ENCODE peak calls at places on chromosomes 16 and 17, in six cellular contexts. I, O, H, U, V and C are unnamed samples.

GRCh38 chr17:70819183-70819582 is 649.9 kb downstream of the KCNJ2 start:
- DNase-seq in V (no peak), H (no peak), I (no peak), U (no peak), O (no peak), C (no peak)

GRCh38 chr17:75059369-75060345 is 12.6 kb downstream of the KCTD2 start:
- DNase-seq in U (no peak), I (no peak), H (peak; percentile 45), V (peak; percentile 60), O (peak; percentile 77), C (peak; percentile 43)

GRCh38 chr17:78383725-78384471 is 5.4 kb downstream of the PGS1 start:
- DNase-seq in V (no peak), O (peak; percentile 99), I (no peak), U (peak; percentile 74), H (no peak), C (peak; percentile 96)

GRCh38 chr17:43979671-43980070 is 24.8 kb upstream of the NAGS start:
- DNase-seq in V (no peak), H (no peak), U (no peak), I (no peak), O (no peak), C (no peak)

GRCh38 chr17:45703806-45704205 is 80.3 kb upstream of the CRHR1 start:
- DNase-seq in U (no peak), V (no peak), I (no peak), O (no peak), H (no peak), C (no peak)

GRCh38 chr16:9102943-9103342 is 11.5 kb downstream of the HAPSTR1 start:
- DNase-seq in H (no peak), U (no peak), V (no peak), I (no peak), O (no peak), C (no peak)

GRCh38 chr16:47916266-47916665 is 239.5 kb downstream of the ABCC12 start:
- DNase-seq in O (no peak), I (no peak), H (no peak), V (no peak), U (no peak), C (no peak)

GRCh38 chr17:82300707-82301270 is 16.6 kb downstream of the CD7 start:
- DNase-seq in V (no peak), O (peak; percentile 35), I (peak; percentile 84), H (no peak), U (no peak), C (peak; percentile 73)

GRCh38 chr16:11677451-11677951 is 9.2 kb downstream of the SNN start:
- DNase-seq in I (no peak), H (no peak), O (no peak), V (no peak), U (no peak), C (no peak)

GRCh38 chr17:2054262-2054739 is 602 bp upstream of the HIC1 start:
- DNase-seq in H (no peak), U (no peak), O (peak; percentile 58), V (peak; percentile 18), I (no peak), C (peak; percentile 34)

GRCh38 chr17:78990349-78991016 is 10.8 kb upstream of the LGALS3BP start:
- DNase-seq in O (no peak), U (no peak), V (no peak), H (no peak), I (no peak), C (no peak)

GRCh38 chr16:30376508-30376907 is 1.9 kb downstream of the MYL11 start:
- DNase-seq in U (no peak), V (no peak), O (no peak), H (no peak), I (no peak), C (no peak)

GRCh38 chr16:69193860-69194259 is 6.9 kb downstream of the SNTB2 start:
- DNase-seq in U (no peak), H (peak; percentile 61), V (no peak), O (no peak), I (no peak), C (no peak)

GRCh38 chr16:22081050-22081449 is 11.3 kb upstream of the VWA3A start:
- DNase-seq in U (no peak), H (no peak), O (no peak), V (no peak), I (no peak), C (no peak)

GRCh38 chr17:77332034-77332971 is 191.5 kb downstream of the SEC14L1 start:
- DNase-seq in U (no peak), H (no peak), O (no peak), I (no peak), V (no peak), C (no peak)

GRCh38 chr17:32265192-32265895 is at the start of gene RHBDL3:
- DNase-seq in U (no peak), I (peak; percentile 55), O (no peak), H (no peak), V (no peak), C (no peak)

GRCh38 chr16:57801098-57801855 is 1.0 kb downstream of the KIFC3 start:
- DNase-seq in V (peak; percentile 40), H (no peak), U (no peak), I (peak; percentile 62), O (peak; percentile 52), C (peak; percentile 72)

GRCh38 chr17:8122923-8123694 is 797 bp downstream of the HES7 start:
- DNase-seq in U (no peak), O (peak; percentile 19), H (no peak), V (peak; percentile 24), I (peak; percentile 39), C (peak; percentile 36)

GRCh38 chr17:79618383-79619067 is 7.7 kb upstream of the RBFOX3 start:
- DNase-seq in H (no peak), I (no peak), U (no peak), V (no peak), O (no peak), C (no peak)

GRCh38 chr17:79978545-79978852 is 57.2 kb downstream of the TBC1D16 start:
- DNase-seq in U (no peak), I (no peak), H (no peak), O (peak; percentile 54), V (no peak), C (no peak)

GRCh38 chr17:15157051-15157450 is 108.1 kb downstream of the PMP22 start:
- DNase-seq in I (no peak), H (no peak), O (no peak), V (no peak), U (no peak), C (peak; percentile 55)

GRCh38 chr17:79547586-79547985 is 63.3 kb downstream of the RBFOX3 start:
- DNase-seq in O (no peak), I (no peak), V (no peak), U (no peak), H (no peak), C (no peak)

GRCh38 chr16:81964808-81965207 is 46.5 kb downstream of the SDR42E1 start:
- DNase-seq in I (no peak), U (no peak), O (no peak), V (no peak), H (no peak), C (no peak)

GRCh38 chr17:14323522-14323981 is 22.7 kb downstream of the HS3ST3B1 start:
- DNase-seq in O (no peak), H (no peak), U (no peak), I (no peak), V (no peak), C (no peak)

GRCh38 chr17:79431175-79431574 is 179.7 kb downstream of the RBFOX3 start:
- DNase-seq in I (no peak), U (no peak), H (no peak), V (no peak), O (no peak), C (no peak)

GRCh38 chr17:41785876-41786226 is 660 bp downstream of the JUP start:
- DNase-seq in I (no peak), U (no peak), H (no peak), O (peak; percentile 38), V (peak; percentile 81), C (peak; percentile 83)

GRCh38 chr17:80706454-80706853 is 161.8 kb downstream of the RPTOR start:
- DNase-seq in O (no peak), V (no peak), U (no peak), I (no peak), H (peak; percentile 46), C (no peak)

GRCh38 chr17:40482722-40483121 is 18.7 kb downstream of the TNS4 start:
- DNase-seq in O (no peak), H (no peak), U (no peak), I (no peak), V (peak; percentile 40), C (no peak)

GRCh38 chr16:28003021-28003865 is 60.3 kb downstream of the GSG1L start:
- DNase-seq in O (no peak), I (no peak), V (no peak), U (no peak), H (no peak), C (no peak)

GRCh38 chr16:89560413-89561194 is at the start of gene RPL13:
- DNase-seq in H (peak; percentile 95), O (peak; percentile 94), U (peak; percentile 67), V (peak; percentile 97), I (peak; percentile 94), C (peak; percentile 98)
- TF ChIP-seq CTCF in H (peak; percentile 39), O (peak; percentile 16), U (no peak), V (no peak), I (no peak), C (no peak)

DNA sequence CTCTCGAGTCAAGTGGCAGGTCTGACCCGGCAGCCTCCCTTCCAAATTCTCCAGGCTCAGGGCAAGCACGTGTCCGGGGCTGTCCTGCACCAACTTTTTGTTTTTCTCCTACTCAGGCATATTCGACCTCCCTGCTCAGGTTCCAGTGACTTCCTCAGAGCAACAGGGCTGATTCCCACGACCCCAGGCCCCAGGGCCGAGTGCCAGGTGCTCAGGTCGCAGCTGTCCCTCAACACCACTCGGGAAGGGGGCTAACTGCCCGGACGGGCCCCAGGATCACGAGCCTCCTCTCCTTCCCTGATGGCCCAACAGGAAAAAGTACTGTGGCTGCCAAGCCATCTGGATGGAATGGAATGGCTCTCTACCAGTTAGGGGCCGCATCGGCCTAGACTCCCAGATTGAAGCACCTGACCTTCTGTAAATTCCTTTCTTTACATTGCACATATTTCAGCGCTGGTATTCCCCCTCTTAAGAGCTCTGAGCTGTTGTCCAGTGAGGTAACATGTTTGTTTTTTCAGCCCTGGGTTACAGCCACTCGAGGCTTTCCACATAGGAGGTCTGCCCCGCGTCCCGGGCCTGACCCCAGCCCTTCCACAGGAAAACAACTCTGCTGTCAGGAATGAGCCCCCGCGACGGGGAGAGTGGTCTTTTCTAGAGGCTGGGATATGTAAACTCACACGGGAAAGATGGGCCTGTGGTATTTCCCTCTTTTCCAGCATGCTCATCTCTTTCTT is 25.0 kb downstream of the NXN start:
- DNase-seq in V (no peak), I (peak; percentile 87), O (peak; percentile 97), U (no peak), H (peak; percentile 90), C (no peak)
- TF ChIP-seq MYC in V (no peak), I (no peak), O (no peak), U (no peak), H (no peak), C (no peak)

GRCh38 chr17:56997313-56997712 is 19.4 kb downstream of the SCPEP1 start:
- DNase-seq in I (no peak), U (no peak), O (no peak), H (no peak), V (no peak), C (no peak)
- TF ChIP-seq MAX in I (no peak), U (no peak), O (no peak), H (no peak), V (no peak), C (no peak)

DNA sequence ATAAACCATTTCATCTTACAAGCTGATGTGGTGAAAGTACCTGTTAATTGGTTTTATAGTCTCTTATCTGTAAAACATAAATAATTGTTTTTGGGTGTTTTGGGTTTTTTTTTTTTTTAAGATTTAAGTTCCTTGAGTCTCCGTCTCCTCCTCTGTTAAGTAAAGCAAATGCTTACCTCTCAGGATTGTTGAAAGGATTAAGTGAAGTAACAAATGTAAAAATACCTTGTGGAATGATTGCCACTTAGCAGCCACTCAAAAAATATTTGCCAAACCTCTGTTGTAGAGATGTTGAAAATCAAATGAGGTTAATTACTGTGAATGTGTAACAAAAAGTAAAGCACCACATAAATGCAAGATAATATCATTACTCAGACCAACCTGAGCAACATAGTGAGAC is 19.2 kb downstream of the LIMD2 start:
- DNase-seq in U (no peak), I (no peak), V (no peak), H (no peak), O (no peak), C (no peak)
- TF ChIP-seq CTCF in U (no peak), I (no peak), V (no peak), H (no peak), O (no peak), C (no peak)